ENCODE peak calls at places on chromosomes 11 and 22, in five cellular contexts. I is HEK293T, A is GM12878, R is HepG2, G is H1. M is an unnamed sample.
A peak's percentile ranks its signal among the peaks of the same experiment; 100 is the strongest.

GRCh38 chr11:46281374-46281831 is 3.9 kb downstream of the CREB3L1 start:
- DNase-seq in G (no peak), A (no peak), R (no peak), I (no peak), M (no peak)

GRCh38 chr11:67392182-67392715 is 463 bp downstream of the RAD9A start:
- DNase-seq in R (no peak), A (no peak), G (no peak), I (no peak), M (no peak)

GRCh38 chr11:113926273-113927183 is 21.9 kb downstream of the HTR3B start:
- DNase-seq in R (no peak), I (no peak), A (no peak), G (no peak), M (no peak)

GRCh38 chr11:120188371-120188770 is 22.5 kb upstream of the OAF start:
- DNase-seq in R (no peak), G (no peak), I (no peak), A (no peak), M (no peak)

GRCh38 chr22:36541831-36542391 is 12.9 kb upstream of the EIF3D start:
- DNase-seq in G (no peak), I (no peak), R (no peak), A (no peak), M (no peak)

GRCh38 chr11:74723511-74723910 is 7.7 kb downstream of the CHRDL2 start:
- DNase-seq in A (no peak), R (no peak), G (no peak), I (no peak), M (no peak)

GRCh38 chr11:97880209-97880608 is 1140.5 kb upstream of the CNTN5 start:
- DNase-seq in I (no peak), G (no peak), R (no peak), A (no peak), M (no peak)

GRCh38 chr11:124793466-124794278 is 6.5 kb downstream of the MSANTD2 start:
- DNase-seq in I (peak; percentile 54), A (no peak), G (no peak), R (peak; percentile 51), M (peak; percentile 43)

GRCh38 chr11:17906436-17906835 is 106.4 kb downstream of the SERGEF start:
- DNase-seq in I (peak; percentile 34), G (peak; percentile 70), R (no peak), A (no peak), M (peak; percentile 33)

GRCh38 chr22:42960146-42960509 is 54.8 kb downstream of the PACSIN2 start:
- DNase-seq in G (no peak), R (peak; percentile 38), I (no peak), A (no peak), M (no peak)

GRCh38 chr22:26168199-26168915 is 905 bp upstream of the SEZ6L start:
- DNase-seq in G (no peak), A (no peak), I (no peak), R (no peak), M (no peak)

GRCh38 chr11:45651841-45652745 is 13.3 kb downstream of the CHST1 start:
- DNase-seq in R (no peak), A (no peak), I (no peak), G (no peak), M (no peak)

GRCh38 chr11:69115586-69116560 is 39.9 kb upstream of the SMIM38 start:
- DNase-seq in R (no peak), G (no peak), A (no peak), I (no peak), M (no peak)

GRCh38 chr11:76659672-76660532 is 10.6 kb downstream of the LRRC32 start:
- DNase-seq in G (no peak), R (no peak), I (no peak), A (no peak), M (no peak)

GRCh38 chr11:100932474-100933100 is 197.0 kb downstream of the PGR start:
- DNase-seq in R (peak; percentile 9), I (peak; percentile 24), G (no peak), A (no peak), M (no peak)

GRCh38 chr11:118206612-118207031 is 18.2 kb downstream of the JAML start:
- DNase-seq in G (no peak), I (no peak), R (no peak), A (no peak), M (no peak)

GRCh38 chr11:46332568-46333128 is 14.6 kb upstream of the DGKZ start:
- DNase-seq in G (no peak), I (no peak), A (no peak), R (no peak), M (no peak)

GRCh38 chr11:113242767-113243397 is 71.5 kb upstream of the TTC12 start:
- DNase-seq in G (no peak), I (no peak), R (no peak), A (no peak), M (no peak)

GRCh38 chr22:37623075-37624016 is 14.7 kb downstream of the GGA1 start:
- DNase-seq in R (peak; percentile 50), G (no peak), I (peak; percentile 86), A (no peak), M (no peak)

GRCh38 chr11:9821008-9821752 is 157.3 kb downstream of the SWAP70 start:
- DNase-seq in G (no peak), A (no peak), R (no peak), I (no peak), M (no peak)
- TF ChIP-seq SUZ12 in G (no peak), A (no peak), R (no peak), I (no peak), M (no peak)

DNA sequence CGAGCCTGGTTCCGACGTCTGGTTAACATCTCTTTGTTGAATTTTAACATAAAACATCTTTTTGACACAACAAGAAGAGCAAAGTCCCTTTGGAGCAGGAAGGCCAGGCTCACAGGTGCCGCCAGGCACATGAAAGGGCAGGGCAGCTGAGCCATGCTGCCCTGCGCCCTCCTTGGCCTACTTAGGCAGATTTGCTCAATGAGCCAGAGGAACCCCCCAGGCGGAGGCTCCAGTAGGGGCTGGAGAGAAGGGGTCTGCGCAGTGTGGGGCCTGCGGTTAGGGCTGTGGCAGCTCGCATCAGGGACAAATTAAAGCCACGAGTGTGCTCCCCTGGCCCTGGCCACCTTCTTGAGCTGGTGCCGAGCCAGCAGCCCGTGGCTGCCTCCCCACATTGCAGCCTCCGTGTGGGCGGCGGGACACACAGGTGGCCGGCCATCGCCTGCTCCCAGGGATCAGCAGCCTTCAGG is 9.9 kb upstream of the SLC22A12 start:
- DNase-seq in I (no peak), G (no peak), A (no peak), R (peak; percentile 41), M (no peak)
- TF ChIP-seq SUZ12 in I (no peak), G (no peak), A (no peak), R (no peak), M (no peak)

GRCh38 chr11:130598433-130598832 is 150.0 kb downstream of the ADAMTS15 start:
- DNase-seq in R (no peak), G (no peak), I (no peak), A (no peak), M (no peak)
- TF ChIP-seq SUZ12 in R (no peak), G (no peak), I (no peak), A (no peak), M (no peak)

DNA sequence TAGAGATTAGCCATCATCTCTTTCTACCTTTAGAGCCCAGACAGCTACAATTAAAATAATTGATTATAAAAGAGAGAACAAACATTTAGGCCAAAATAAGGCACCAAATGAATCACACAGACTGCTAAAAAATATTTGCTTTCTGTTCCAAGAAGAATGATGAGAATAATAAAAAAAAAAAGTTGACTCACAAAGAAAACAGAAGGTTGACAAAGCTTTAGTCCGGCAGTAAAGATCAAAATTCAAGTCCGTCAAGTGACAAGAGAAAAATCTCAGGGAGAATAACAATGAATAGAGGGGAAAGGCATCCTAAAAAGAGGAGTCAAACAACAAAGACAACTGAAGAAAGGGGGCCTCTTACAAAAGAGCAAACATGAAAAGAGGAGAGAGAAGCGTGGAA is 910.3 kb downstream of the OPCML start:
- DNase-seq in I (no peak), A (no peak), R (no peak), G (no peak), M (no peak)
- TF ChIP-seq SUZ12 in I (no peak), A (no peak), R (no peak), G (no peak), M (no peak)

DNA sequence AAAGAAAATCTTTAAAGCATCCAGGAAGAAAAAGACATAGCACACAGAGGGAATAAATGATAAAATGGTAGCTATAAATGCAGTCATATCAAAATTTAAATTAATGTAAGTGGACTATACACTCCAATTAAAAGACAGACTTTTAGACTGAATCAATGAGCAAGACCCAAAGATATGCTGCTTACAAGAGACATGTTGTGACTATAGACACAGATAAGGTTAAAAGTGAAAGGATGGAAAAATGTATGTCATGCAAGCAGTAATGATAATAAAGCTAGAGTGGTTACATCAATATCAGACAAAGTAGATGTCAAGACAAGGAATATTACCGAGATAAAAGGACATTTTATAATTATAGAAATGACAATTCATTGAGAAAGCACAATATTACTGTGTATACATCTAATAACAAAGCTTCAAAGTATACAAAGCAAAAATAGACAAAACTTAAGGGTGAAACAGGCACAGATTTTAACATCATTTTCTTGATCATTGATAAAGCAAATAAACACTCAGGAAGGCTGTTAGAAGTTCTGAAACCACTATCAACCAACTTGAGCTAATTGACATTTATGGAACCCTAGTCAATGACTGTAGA is 22.8 kb upstream of the MUC5AC start:
- DNase-seq in G (no peak), A (no peak), I (no peak), R (no peak), M (no peak)
- TF ChIP-seq SUZ12 in G (no peak), A (no peak), I (no peak), R (no peak), M (no peak)

GRCh38 chr11:1153951-1154487 is 3.7 kb upstream of the MUC5AC start:
- DNase-seq in A (no peak), G (no peak), I (no peak), R (peak; percentile 61), M (no peak)
- TF ChIP-seq SUZ12 in A (no peak), G (no peak), I (no peak), R (no peak), M (no peak)

GRCh38 chr22:27718186-27719032 is 83.1 kb downstream of the MN1 start:
- DNase-seq in G (no peak), A (no peak), R (peak; percentile 25), I (peak; percentile 44), M (no peak)
- TF ChIP-seq SUZ12 in G (no peak), A (no peak), R (no peak), I (no peak), M (no peak)

GRCh38 chr11:115893701-115894100 is 389.5 kb upstream of the CADM1 start:
- DNase-seq in I (no peak), G (no peak), R (no peak), A (no peak), M (no peak)
- TF ChIP-seq SUZ12 in I (no peak), G (no peak), R (no peak), A (no peak), M (no peak)

GRCh38 chr22:30829901-30830550 is 135.4 kb downstream of the OSBP2 start:
- DNase-seq in G (no peak), A (no peak), I (no peak), R (no peak), M (no peak)
- TF ChIP-seq SUZ12 in G (no peak), A (no peak), I (no peak), R (no peak), M (no peak)